ENCODE peak calls at places on chromosome 19, in six cellular contexts. B is lower lobe of right lung; F is stimulated activated CD4-positive, alpha-beta T cell treated with anti-CD3 and anti-CD28 coated beads, Interleukin-15, amount 100 ng/mL, for 24 hours; S is mucosa of gallbladder; W is NCI-H2081 treated with DMSO at 0.1 percent for 48 hours; K is Calu3. R is an unnamed sample.

GRCh38 chr19:35731353-35731752 is 10.9 kb downstream of the IGFLR1 start:
- DNase-seq in B (no peak), F (no peak), S (no peak), W (no peak), K (no peak), R (no peak)

GRCh38 chr19:34963531-34964406 is at the start of gene ZNF792:
- DNase-seq in B (peak), F (peak), S (peak), W (no peak), K (peak), R (peak)

GRCh38 chr19:46428278-46429141 is at the start of gene PNMA8C:
- DNase-seq in B (peak), F (peak), S (peak), W (no peak), K (peak), R (no peak)

GRCh38 chr19:48186541-48186991 is 16.1 kb downstream of the ZSWIM9 start:
- DNase-seq in B (no peak), F (no peak), S (no peak), W (no peak), K (no peak), R (no peak)

GRCh38 chr19:39325778-39326680 is 5.4 kb upstream of the LRFN1 start:
- DNase-seq in B (no peak), F (no peak), S (no peak), W (no peak), K (no peak), R (peak)

GRCh38 chr19:17902701-17903100 is 30.1 kb upstream of the CCDC124 start:
- DNase-seq in B (no peak), F (no peak), S (no peak), W (no peak), K (no peak), R (no peak)

GRCh38 chr19:8504171-8504570 is 1.7 kb upstream of the PRAM1 start:
- DNase-seq in B (no peak), F (no peak), S (no peak), W (no peak), K (no peak), R (no peak)

GRCh38 chr19:38266070-38266469 is 1.7 kb downstream of the SPINT2 start:
- DNase-seq in B (no peak), F (no peak), S (no peak), W (no peak), K (no peak), R (no peak)

GRCh38 chr19:7153008-7153407 is 83.5 kb downstream of the ZNF557 start:
- DNase-seq in B (no peak), F (peak), S (no peak), W (no peak), K (no peak), R (no peak)

GRCh38 chr19:34489175-34489574 is 7.6 kb downstream of the WTIP start:
- DNase-seq in B (no peak), F (no peak), S (no peak), W (no peak), K (no peak), R (no peak)

GRCh38 chr19:2123682-2124387 is 27.1 kb downstream of the IZUMO4 start:
- DNase-seq in B (no peak), F (no peak), S (no peak), W (no peak), K (peak), R (no peak)

GRCh38 chr19:48745208-48745995 is 1.3 kb downstream of the IZUMO1 start:
- DNase-seq in B (no peak), F (peak), S (peak), W (no peak), K (peak), R (peak)

GRCh38 chr19:18865973-18866799 is 29.8 kb downstream of the CERS1 start:
- DNase-seq in B (peak), F (peak), S (peak), W (no peak), K (peak), R (peak)

GRCh38 chr19:49930483-49931011 is 1.2 kb upstream of the NUP62 start:
- DNase-seq in B (no peak), F (peak), S (no peak), W (no peak), K (no peak), R (no peak)

GRCh38 chr19:46958542-46958941 is 61.1 kb upstream of the NPAS1 start:
- DNase-seq in B (no peak), F (peak), S (no peak), W (no peak), K (no peak), R (peak)

GRCh38 chr19:48969276-48970138 is 4.4 kb downstream of the FTL start:
- DNase-seq in B (no peak), F (no peak), S (no peak), W (no peak), K (no peak), R (no peak)

GRCh38 chr19:17931532-17932191 is 1.2 kb upstream of the CCDC124 start:
- DNase-seq in B (peak), F (no peak), S (no peak), W (no peak), K (no peak), R (no peak)

GRCh38 chr19:16603090-16603489 is 24.9 kb downstream of the MED26 start:
- DNase-seq in B (no peak), F (no peak), S (no peak), W (no peak), K (no peak), R (no peak)

GRCh38 chr19:3123088-3123721 is 12.6 kb upstream of the GNA15 start:
- DNase-seq in B (no peak), F (no peak), S (no peak), W (no peak), K (no peak), R (no peak)

GRCh38 chr19:11697284-11697855 is 41.4 kb downstream of the ZNF823 start:
- DNase-seq in B (no peak), F (no peak), S (no peak), W (no peak), K (no peak), R (no peak)